ENCODE peak calls at places on chromosome 19, in five cellular contexts. D is WTC11, A is H1, X is A549, L is K562. P is an unnamed sample.

GRCh38 chr19:14629557-14629956 is 45.1 kb downstream of the ADGRE3 start:
- DNase-seq in A (no peak), L (no peak), X (no peak), D (no peak), P (no peak)

GRCh38 chr19:49862411-49863253 is 4.7 kb downstream of the PNKP start:
- DNase-seq in L (peak; percentile 54), D (peak; percentile 83), A (peak; percentile 94), X (no peak), P (no peak)

GRCh38 chr19:6273701-6274601 is 5.8 kb downstream of the MLLT1 start:
- DNase-seq in X (no peak), L (peak; percentile 48), A (no peak), D (no peak), P (peak; percentile 83)

GRCh38 chr19:45782820-45783785 is 813 bp upstream of the DMPK start:
- DNase-seq in L (no peak), A (no peak), D (no peak), X (peak; percentile 84), P (no peak)

GRCh38 chr19:46529622-46530451 is 34.2 kb upstream of the PNMA8B start:
- DNase-seq in D (peak; percentile 81), X (peak; percentile 89), A (peak; percentile 86), L (peak; percentile 73), P (peak; percentile 55)

GRCh38 chr19:5339470-5339949 is 1.1 kb downstream of the PTPRS start:
- DNase-seq in X (no peak), L (peak; percentile 69), A (no peak), D (peak; percentile 30), P (no peak)

GRCh38 chr19:30221176-30221575 is 151.0 kb upstream of the ZNF536 start:
- DNase-seq in X (no peak), A (no peak), D (no peak), L (no peak), P (no peak)

GRCh38 chr19:38673030-38673429 is 25.6 kb downstream of the ACTN4 start:
- DNase-seq in D (no peak), L (no peak), X (no peak), A (no peak), P (no peak)

GRCh38 chr19:35716735-35716984 is 1.1 kb upstream of the KMT2B start:
- DNase-seq in X (no peak), L (no peak), A (no peak), D (no peak), P (no peak)

GRCh38 chr19:44847144-44848035 is 1.3 kb downstream of the NECTIN2 start:
- DNase-seq in A (peak; percentile 78), L (peak; percentile 58), D (peak; percentile 74), X (peak; percentile 65), P (peak; percentile 74)

GRCh38 chr19:17775245-17775927 is 19.6 kb upstream of the B3GNT3 start:
- DNase-seq in A (peak; percentile 92), L (peak; percentile 71), X (no peak), D (peak; percentile 87), P (peak; percentile 32)

GRCh38 chr19:49361438-49362047 is 673 bp downstream of the TEAD2 start:
- DNase-seq in A (no peak), X (peak; percentile 86), L (peak; percentile 91), D (peak; percentile 72), P (peak; percentile 92)

GRCh38 chr19:56015756-56016155 is 29.2 kb downstream of the NLRP5 start:
- DNase-seq in A (no peak), L (peak; percentile 22), X (no peak), D (no peak), P (no peak)

GRCh38 chr19:38266981-38267597 is 2.7 kb downstream of the SPINT2 start:
- DNase-seq in L (peak; percentile 53), A (no peak), D (no peak), X (peak; percentile 68), P (peak; percentile 55)

GRCh38 chr19:46990998-46991676 is 28.5 kb upstream of the NPAS1 start:
- DNase-seq in D (peak; percentile 90), L (peak; percentile 77), X (peak; percentile 77), A (peak; percentile 91), P (peak; percentile 83)

DNA sequence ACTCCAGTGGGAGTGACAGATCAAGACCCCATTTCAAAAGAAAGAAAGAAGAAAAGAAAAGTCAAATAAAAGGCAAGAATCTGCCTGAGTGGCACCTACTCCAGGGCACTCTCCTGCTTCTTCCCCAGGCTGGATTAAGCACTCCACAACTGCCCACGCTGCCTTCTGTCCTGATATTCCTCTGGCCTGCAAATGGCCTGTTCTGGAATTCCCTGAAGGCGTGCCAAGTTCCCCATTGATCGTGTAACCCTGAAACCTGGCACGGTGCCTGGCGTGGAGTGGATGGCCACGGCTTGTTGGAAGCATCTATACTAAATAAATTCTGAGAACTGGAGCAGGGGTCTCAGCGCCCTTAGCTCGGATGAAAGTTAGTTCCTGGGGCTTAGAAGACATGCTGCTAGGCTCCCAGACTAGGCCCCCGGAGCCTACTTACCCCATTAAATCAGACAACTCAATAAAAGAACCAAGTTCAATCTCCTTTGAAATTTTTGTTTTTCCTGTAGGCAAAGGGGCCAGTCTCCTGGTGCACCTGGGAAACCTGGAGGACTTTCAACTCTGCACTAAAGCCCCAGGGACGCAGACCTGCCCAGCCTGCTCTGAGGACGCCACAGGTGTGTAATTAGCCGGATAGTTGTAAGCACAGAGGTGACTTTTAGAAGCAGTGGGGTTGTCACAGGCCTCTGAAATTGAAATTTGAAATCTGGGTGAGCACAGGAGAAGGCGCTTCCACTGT is 21.9 kb downstream of the ANKRD27 start:
- DNase-seq in A (no peak), L (no peak), X (no peak), D (no peak), P (peak; percentile 53)
- TF ChIP-seq JUN in A (no peak), L (no peak), X (no peak), D (no peak), P (no peak)

GRCh38 chr19:43522929-43523328 is 4.1 kb downstream of the ETHE1 start:
- DNase-seq in D (no peak), X (no peak), L (no peak), A (no peak), P (no peak)

GRCh38 chr19:43524922-43525835 is 1.8 kb downstream of the ETHE1 start:
- DNase-seq in L (no peak), X (peak; percentile 71), A (peak; percentile 63), D (peak; percentile 62), P (peak; percentile 51)

GRCh38 chr19:43526884-43527859 is at the start of gene ETHE1:
- DNase-seq in A (peak; percentile 92), L (peak; percentile 92), X (peak; percentile 89), D (peak; percentile 89), P (peak; percentile 72)

GRCh38 chr19:43527860-43528622 is 1.0 kb upstream of the ETHE1 start:
- DNase-seq in A (no peak), L (no peak), D (no peak), X (no peak), P (no peak)

GRCh38 chr19:43525836-43526771 is 897 bp downstream of the ETHE1 start:
- DNase-seq in A (peak; percentile 55), X (no peak), L (peak; percentile 20), D (peak; percentile 33), P (peak; percentile 29)
- TF ChIP-seq JUN in A (no peak), X (no peak), L (no peak), D (no peak), P (no peak)

DNA sequence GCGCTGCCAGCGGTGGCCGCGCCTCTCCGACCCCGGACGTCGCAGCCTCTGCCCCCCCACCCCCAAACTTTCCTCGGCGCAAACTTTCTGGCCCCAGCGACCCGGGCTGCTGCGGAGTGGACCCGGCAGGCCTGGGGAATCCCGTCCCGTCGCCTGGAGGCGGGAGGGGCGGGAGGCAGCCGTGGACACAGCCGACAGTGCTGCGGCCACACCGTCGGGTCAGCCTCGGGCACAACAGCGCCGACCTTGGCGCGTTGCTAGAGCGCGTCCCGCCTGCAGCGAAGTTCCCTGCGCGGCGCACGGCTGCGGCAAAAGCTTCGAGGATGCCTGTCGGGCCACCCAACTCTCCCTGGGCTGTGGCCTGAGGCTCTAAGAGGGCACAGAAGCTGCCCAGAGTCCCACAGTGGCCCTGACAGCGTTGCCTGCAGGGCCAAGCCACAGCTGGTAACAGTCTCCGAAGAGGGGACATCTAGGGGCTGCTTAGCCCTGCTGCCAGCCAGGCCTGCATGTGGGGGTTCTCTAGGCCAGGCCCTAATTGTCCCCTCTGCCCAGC is 1.3 kb downstream of the NFIX start:
- DNase-seq in D (peak; percentile 68), A (peak; percentile 81), L (peak; percentile 67), X (no peak), P (peak; percentile 23)
- TF ChIP-seq JUN in D (no peak), A (no peak), L (no peak), X (no peak), P (no peak)

DNA sequence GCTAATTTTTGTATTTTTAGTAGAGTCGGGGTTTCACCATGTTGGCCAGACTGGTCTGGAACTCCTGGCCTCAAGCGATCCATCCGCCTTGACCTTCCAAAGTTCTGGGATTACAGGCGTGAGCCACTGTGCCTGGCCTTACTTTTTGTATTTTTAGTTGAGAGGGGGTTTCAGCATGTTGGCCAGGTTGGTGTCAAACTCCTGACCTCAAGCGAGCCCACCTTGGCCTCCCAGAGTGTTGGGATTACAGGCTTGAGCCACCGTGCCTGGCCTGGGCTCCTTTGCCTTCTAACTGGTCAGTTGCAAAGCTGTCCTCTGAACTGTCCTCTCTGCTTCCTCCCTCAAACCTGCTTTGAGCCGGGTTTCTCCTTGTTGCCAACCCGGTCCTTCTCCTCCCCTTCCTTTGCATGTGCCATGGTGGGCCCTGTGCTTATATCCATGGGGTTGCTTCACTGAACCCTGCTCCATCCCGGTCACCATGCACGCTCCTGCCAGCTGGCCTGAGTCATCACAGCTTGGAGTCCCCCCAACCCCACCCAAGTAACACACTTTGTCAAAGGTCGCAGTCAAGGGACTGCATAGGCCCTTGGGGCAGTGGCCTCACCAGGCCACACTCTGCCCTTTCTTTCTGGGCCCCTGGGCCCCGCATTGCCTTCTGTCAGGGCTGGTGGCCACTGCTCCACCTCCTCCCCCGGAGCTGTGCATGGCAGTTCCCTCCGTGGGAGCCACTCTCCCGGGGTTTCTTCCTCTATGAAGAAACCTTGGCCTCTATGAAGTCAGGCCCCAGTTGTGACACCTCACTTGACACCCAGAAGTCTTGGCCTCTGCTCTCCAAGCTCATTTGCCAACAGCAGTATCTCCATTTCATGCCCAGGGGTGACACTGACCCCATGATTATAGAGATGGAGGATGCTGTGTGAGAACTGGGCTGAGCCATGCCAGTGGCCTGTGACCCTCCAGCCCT is 21.3 kb downstream of the WTIP start:
- DNase-seq in D (peak; percentile 4), L (no peak), X (peak; percentile 7), A (peak; percentile 37), P (no peak)
- TF ChIP-seq JUN in D (no peak), L (no peak), X (no peak), A (no peak), P (no peak)